ENCODE peak calls at places on chromosomes 13 and 19, in five cellular contexts. X is ascending aorta, H is AG04449, T is left lung, G is tibial artery. K is an unnamed sample.

GRCh38 chr13:112449545-112449930 is 73.4 kb downstream of the SPACA7 start:
- DNase-seq in H (no peak), T (peak), X (no peak), G (peak), K (no peak)

GRCh38 chr13:77720988-77721387 is 23.5 kb downstream of the SLAIN1 start:
- DNase-seq in H (no peak), X (no peak), G (no peak), T (no peak), K (no peak)

GRCh38 chr19:3163943-3164342 is 14.6 kb upstream of the S1PR4 start:
- DNase-seq in G (no peak), H (no peak), T (no peak), X (no peak), K (no peak)

GRCh38 chr13:59356607-59357006 is 807.1 kb downstream of the DIAPH3 start:
- DNase-seq in G (peak), X (peak), T (no peak), H (no peak), K (no peak)

GRCh38 chr13:54592201-54592600 is 1563.6 kb downstream of the OLFM4 start:
- DNase-seq in X (no peak), G (no peak), T (no peak), H (no peak), K (no peak)

GRCh38 chr19:42051166-42052115 is 18.6 kb downstream of the GRIK5 start:
- DNase-seq in H (no peak), X (no peak), G (no peak), T (peak), K (no peak)

GRCh38 chr19:18317998-18318800 is 4.7 kb downstream of the LSM4 start:
- DNase-seq in G (no peak), T (peak), X (no peak), H (no peak), K (no peak)

GRCh38 chr13:113770441-113770840 is 11.4 kb downstream of the TMEM255B start:
- DNase-seq in X (no peak), H (no peak), T (no peak), G (peak), K (no peak)

GRCh38 chr19:7905298-7905697 is 1.6 kb downstream of the MAP2K7 start:
- DNase-seq in H (no peak), G (no peak), X (no peak), T (peak), K (no peak)

GRCh38 chr13:87656311-87656710 is 14.9 kb upstream of the SLITRK5 start:
- DNase-seq in H (no peak), G (no peak), T (no peak), X (no peak), K (no peak)

GRCh38 chr19:47086280-47086679 is 27.3 kb downstream of the ZC3H4 start:
- DNase-seq in G (no peak), T (peak), H (no peak), X (no peak), K (no peak)

GRCh38 chr19:17753976-17754375 is 2.7 kb downstream of the FCHO1 start:
- DNase-seq in H (no peak), T (no peak), G (no peak), X (no peak), K (no peak)

GRCh38 chr13:113630804-113631203 is 27.2 kb downstream of the ATP4B start:
- DNase-seq in T (no peak), X (no peak), G (no peak), H (no peak), K (no peak)

GRCh38 chr19:47255947-47256687 is at the start of gene CCDC9:
- DNase-seq in T (peak), G (peak), H (peak), X (peak), K (peak)

GRCh38 chr13:109803822-109804221 is 17.4 kb upstream of the IRS2 start:
- DNase-seq in X (no peak), G (no peak), T (no peak), H (no peak), K (no peak)

GRCh38 chr19:4534836-4535658 is at the start of gene PLIN5:
- DNase-seq in H (no peak), G (no peak), X (no peak), T (peak), K (no peak)

GRCh38 chr13:40272776-40273139 is 393.7 kb downstream of the FOXO1 start:
- DNase-seq in X (no peak), G (no peak), H (no peak), T (no peak), K (no peak)

GRCh38 chr19:16435238-16435911 is 36.4 kb downstream of the EPS15L1 start:
- DNase-seq in G (no peak), T (peak), X (peak), H (peak), K (peak)

GRCh38 chr19:23440791-23441190 is 45.5 kb upstream of the ZNF91 start:
- DNase-seq in H (no peak), X (no peak), G (no peak), T (no peak), K (no peak)

GRCh38 chr19:11338164-11338563 is 1.3 kb downstream of the RAB3D start:
- DNase-seq in G (no peak), H (no peak), T (no peak), X (no peak), K (no peak)

GRCh38 chr13:33290421-33290965 is 4.9 kb upstream of the STARD13 start:
- DNase-seq in T (no peak), H (no peak), G (no peak), X (no peak), K (no peak)

DNA sequence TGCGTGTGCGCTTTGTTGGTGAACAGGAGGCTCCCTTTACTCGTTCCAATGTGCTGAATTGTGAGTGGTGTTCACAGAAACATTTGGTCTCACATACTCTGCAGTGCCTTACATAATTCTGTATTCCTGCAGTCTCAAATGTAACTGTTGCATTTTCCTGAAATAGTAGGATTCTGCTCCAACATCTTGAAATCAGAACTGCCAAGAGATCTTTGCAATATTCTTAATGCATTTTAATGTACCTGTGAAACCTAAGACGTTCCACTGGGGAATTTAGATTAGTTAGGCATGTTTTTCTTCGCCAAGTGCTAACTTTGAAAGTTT is 166.5 kb downstream of the SLC7A1 start:
- DNase-seq in T (no peak), H (no peak), X (no peak), G (no peak), K (no peak)
- H3K4me3 ChIP-seq in T (no peak), H (peak), X (peak), G (peak), K (no peak)

GRCh38 chr13:102198418-102199322 is 203.2 kb downstream of the FGF14 start:
- DNase-seq in G (no peak), T (no peak), H (no peak), X (no peak), K (no peak)

GRCh38 chr13:102191951-102192461 is 209.8 kb downstream of the FGF14 start:
- DNase-seq in X (no peak), H (no peak), T (no peak), G (no peak), K (no peak)

GRCh38 chr13:102195566-102196462 is 206.0 kb downstream of the FGF14 start:
- DNase-seq in G (no peak), H (no peak), T (no peak), X (no peak), K (no peak)

DNA sequence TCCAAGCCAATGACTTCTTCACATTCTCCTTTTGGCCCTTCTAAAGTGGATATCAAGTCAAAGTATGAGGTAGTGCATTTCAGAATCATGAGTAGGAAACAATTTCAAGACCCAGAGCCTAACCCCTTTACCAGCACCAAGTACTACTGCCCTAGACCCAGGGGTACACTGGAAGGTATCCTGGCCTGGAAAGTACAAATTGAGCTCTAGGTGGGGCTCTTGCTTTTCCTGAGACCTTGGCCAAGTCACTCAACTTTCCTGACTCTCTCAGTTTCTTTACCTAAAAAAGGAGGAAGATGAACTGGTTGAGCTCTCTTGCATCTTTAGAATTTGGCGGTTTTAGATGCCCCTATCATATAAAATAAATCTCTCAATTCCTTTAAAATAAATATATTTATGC is 204.7 kb downstream of the FGF14 start:
- DNase-seq in H (no peak), G (no peak), X (no peak), T (no peak), K (no peak)
- TF ChIP-seq CTCF in H (no peak), G (no peak), X (no peak), T (no peak), K (no peak)

GRCh38 chr19:31529121-31529520 is 179.9 kb upstream of the TSHZ3 start:
- DNase-seq in H (no peak), T (no peak), G (no peak), X (no peak), K (no peak)

GRCh38 chr19:31530781-31531180 is 181.5 kb upstream of the TSHZ3 start:
- DNase-seq in H (no peak), T (no peak), X (no peak), G (no peak), K (no peak)

GRCh38 chr19:31527443-31527842 is 178.2 kb upstream of the TSHZ3 start:
- DNase-seq in G (no peak), T (no peak), H (no peak), X (no peak), K (no peak)

GRCh38 chr19:31525610-31526147 is 176.4 kb upstream of the TSHZ3 start:
- DNase-seq in H (no peak), G (no peak), T (no peak), X (no peak), K (no peak)

GRCh38 chr19:31528261-31528660 is 179.0 kb upstream of the TSHZ3 start:
- DNase-seq in H (no peak), X (no peak), T (no peak), G (no peak), K (no peak)
- H3K4me3 ChIP-seq in H (no peak), X (no peak), T (no peak), G (no peak), K (no peak)

GRCh38 chr13:101450749-101451130 is 1.7 kb upstream of the ITGBL1 start:
- DNase-seq in X (no peak), G (no peak), T (no peak), H (no peak), K (no peak)

GRCh38 chr13:101454767-101455166 is 2.3 kb downstream of the ITGBL1 start:
- DNase-seq in G (no peak), X (no peak), H (no peak), T (no peak), K (no peak)

GRCh38 chr13:101453784-101454201 is 1.3 kb downstream of the ITGBL1 start:
- DNase-seq in X (no peak), T (peak), H (no peak), G (peak), K (no peak)

GRCh38 chr13:101451641-101452040 is 834 bp upstream of the ITGBL1 start:
- DNase-seq in G (no peak), H (no peak), X (no peak), T (no peak), K (no peak)

DNA sequence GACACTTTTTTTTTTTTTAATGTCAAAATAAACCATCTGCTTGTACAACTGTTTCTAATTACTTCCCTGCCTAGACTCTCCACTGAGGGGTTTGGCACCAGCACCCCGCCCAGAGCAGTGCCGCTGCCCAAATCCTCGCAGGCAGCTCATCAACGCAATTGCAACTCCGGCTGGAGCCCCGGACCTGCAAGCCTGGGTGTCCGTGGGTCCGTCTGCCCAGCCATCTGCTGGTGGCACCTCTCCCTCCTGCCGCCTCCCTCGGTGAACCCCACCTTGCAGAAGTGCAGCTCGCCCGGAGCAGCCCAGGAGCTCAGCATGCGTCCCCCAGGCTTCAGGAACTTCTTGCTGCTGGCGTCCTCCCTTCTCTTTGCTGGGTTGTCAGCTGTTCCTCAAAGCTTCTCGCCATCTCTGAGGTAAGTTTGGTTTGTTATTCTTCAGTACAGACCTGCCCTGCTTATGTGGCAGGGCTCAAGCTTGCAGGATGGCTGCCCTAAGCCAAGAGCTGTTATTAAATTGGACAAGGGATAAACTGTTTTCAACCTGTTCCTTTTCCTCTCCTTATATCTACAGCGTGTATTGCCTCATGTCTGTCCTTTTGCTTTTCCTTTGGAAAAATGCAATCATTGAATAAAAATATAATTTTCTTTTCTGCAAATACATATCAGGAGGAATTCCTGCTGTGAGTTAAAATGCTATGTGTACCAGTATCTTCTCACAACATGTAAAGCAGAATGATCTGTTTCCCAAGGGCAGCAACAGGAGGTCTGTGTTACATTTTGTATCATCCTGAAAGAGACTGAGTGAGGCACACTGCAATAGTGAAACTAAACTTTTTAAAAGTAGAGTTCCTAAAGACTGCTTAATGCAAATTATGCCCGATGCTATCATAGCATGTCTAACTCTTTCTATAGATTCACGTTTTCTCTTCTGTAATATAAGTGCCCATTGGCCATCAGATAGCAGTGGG is at the start of gene ITGBL1:
- DNase-seq in X (peak), G (peak), T (peak), H (no peak), K (no peak)
- TF ChIP-seq CTCF in X (no peak), G (no peak), T (no peak), H (no peak), K (peak)

DNA sequence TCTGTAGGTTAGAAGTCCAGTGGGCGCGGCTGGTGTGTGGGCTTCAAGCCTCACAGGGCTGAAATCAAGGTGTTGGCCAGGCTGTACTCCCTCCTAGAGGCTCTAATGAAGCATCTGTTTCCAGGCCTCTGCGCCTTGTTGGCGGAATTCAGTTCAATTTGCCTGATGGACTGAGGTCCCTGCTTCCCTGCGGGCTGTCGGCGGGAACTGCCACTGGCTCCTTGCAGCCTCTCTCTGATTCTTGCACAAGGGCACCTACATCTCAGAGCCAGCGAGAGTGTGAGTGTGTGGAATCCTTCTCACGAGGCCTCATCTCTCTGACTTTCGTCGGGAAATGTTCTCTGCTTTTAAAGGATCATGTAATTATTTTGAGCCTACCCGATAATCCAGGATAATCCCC is 128.6 kb downstream of the DLEU7 start:
- DNase-seq in T (peak), G (no peak), X (no peak), H (no peak), K (no peak)
- H3K4me3 ChIP-seq in T (no peak), G (no peak), X (no peak), H (no peak), K (no peak)

GRCh38 chr13:44271031-44271433 is 102.6 kb upstream of the SERP2 start:
- DNase-seq in X (no peak), H (no peak), G (no peak), T (no peak), K (peak)

GRCh38 chr13:44268965-44269364 is 104.7 kb upstream of the SERP2 start:
- DNase-seq in G (no peak), X (no peak), H (no peak), T (no peak), K (no peak)

GRCh38 chr13:44267966-44268365 is 105.7 kb upstream of the SERP2 start:
- DNase-seq in X (no peak), T (no peak), G (no peak), H (peak), K (peak)

GRCh38 chr13:44271915-44272341 is 101.7 kb upstream of the SERP2 start:
- DNase-seq in H (no peak), G (peak), X (peak), T (no peak), K (no peak)

GRCh38 chr13:44270153-44270552 is 103.5 kb upstream of the SERP2 start:
- DNase-seq in T (no peak), H (no peak), G (no peak), X (no peak), K (no peak)
- TF ChIP-seq CTCF in T (no peak), H (no peak), G (no peak), X (no peak), K (no peak)